ENCODE peak calls at places on chromosomes 5 and 9, in four cellular contexts. F is stimulated activated CD4-positive, alpha-beta T cell treated with anti-CD3 and anti-CD28 coated beads, Interleukin-4, amount 100 ng/mL, for 48 hours; J is activated CD4-positive, alpha-beta T cell treated with anti-CD3 and anti-CD28 coated beads, Interleukin-2, amount 50 U/mL, for 48 hours; T is NCI-H146. Z is an unnamed sample.

GRCh38 chr9:137306546-137307254 is 4.6 kb upstream of the NRARP start:
- DNase-seq in F (no peak), J (no peak), T (peak), Z (no peak)

GRCh38 chr9:6382681-6383080 is 30.3 kb upstream of the UHRF2 start:
- DNase-seq in F (no peak), J (no peak), T (no peak), Z (no peak)

GRCh38 chr5:51465165-51465564 is 81.9 kb downstream of the ISL1 start:
- DNase-seq in F (no peak), J (no peak), T (peak), Z (no peak)

GRCh38 chr9:125990186-125990792 is 243.1 kb downstream of the PBX3 start:
- DNase-seq in F (no peak), J (no peak), T (no peak), Z (no peak)

GRCh38 chr5:95892784-95893354 is 68.8 kb downstream of the ELL2 start:
- DNase-seq in F (no peak), J (no peak), T (peak), Z (peak)

GRCh38 chr9:128026255-128027165 is 40.6 kb downstream of the NAIF1 start:
- DNase-seq in F (peak), J (peak), T (no peak), Z (peak)

GRCh38 chr5:114360816-114361723 is 800 bp upstream of the KCNN2 start:
- DNase-seq in F (no peak), J (peak), T (peak), Z (peak)

GRCh38 chr5:144318460-144318859 is 147.8 kb downstream of the KCTD16 start:
- DNase-seq in F (no peak), J (no peak), T (no peak), Z (no peak)

GRCh38 chr9:93650448-93650847 is 74.1 kb downstream of the PHF2 start:
- DNase-seq in F (no peak), J (no peak), T (no peak), Z (peak)